ENCODE peak calls at places on chromosome 22, in eight cellular contexts. O is AG09319; I is stimulated activated CD8-positive, alpha-beta memory T cell treated with anti-CD3 and anti-CD28 coated beads, Interleukin-7, amount 100 ng/mL, for 24 hours; S is mucosa of descending colon; Q is activated CD8-positive, alpha-beta memory T cell treated with anti-CD3 and anti-CD28 coated beads, Interleukin-2, amount 50 U/mL, for 48 hours; V is T1000; K is stimulated activated CD4-positive, alpha-beta T cell treated with anti-CD3 and anti-CD28 coated beads, Interleukin-2, amount 100 ng/mL, for 48 hours; F is NCI-H510A treated with DMSO at 0.1 percent for 48 hours. L is an unnamed sample.
A peak's percentile ranks its signal among the peaks of the same experiment; 100 is the strongest.

GRCh38 chr22:50191041-50191740 is 5.5 kb downstream of the TRABD start:
- DNase-seq in O (no peak), I (peak; percentile 49), S (peak; percentile 51), Q (peak; percentile 82), V (no peak), K (peak; percentile 45), F (no peak), L (no peak)

GRCh38 chr22:17430298-17430900 is 61.1 kb downstream of the CECR2 start:
- DNase-seq in O (no peak), I (no peak), S (no peak), Q (no peak), V (no peak), K (no peak), F (no peak), L (no peak)

GRCh38 chr22:29713156-29713715 is 6.6 kb upstream of the CABP7 start:
- DNase-seq in O (no peak), I (no peak), S (no peak), Q (no peak), V (no peak), K (no peak), F (no peak), L (no peak)

GRCh38 chr22:41925783-41926460 is 684 bp downstream of the TNFRSF13C start:
- DNase-seq in O (no peak), I (no peak), S (peak; percentile 89), Q (peak; percentile 90), V (peak; percentile 46), K (peak; percentile 74), F (no peak), L (no peak)

GRCh38 chr22:37501610-37502341 is 15.6 kb upstream of the MFNG start:
- DNase-seq in O (peak; percentile 49), I (no peak), S (peak; percentile 90), Q (no peak), V (no peak), K (no peak), F (peak; percentile 33), L (peak; percentile 68)

GRCh38 chr22:37328017-37328416 is 45.7 kb downstream of the CYTH4 start:
- DNase-seq in O (no peak), I (no peak), S (no peak), Q (no peak), V (peak; percentile 58), K (no peak), F (no peak), L (no peak)

GRCh38 chr22:39090426-39091064 is 6.5 kb upstream of the APOBEC3H start:
- DNase-seq in O (no peak), I (peak; percentile 56), S (peak; percentile 68), Q (peak; percentile 89), V (no peak), K (peak; percentile 65), F (no peak), L (no peak)

GRCh38 chr22:43514476-43515157 is 102.8 kb downstream of the MPPED1 start:
- DNase-seq in O (no peak), I (no peak), S (no peak), Q (no peak), V (no peak), K (no peak), F (no peak), L (no peak)

GRCh38 chr22:44891791-44892190 is 118.0 kb downstream of the PHF21B start:
- DNase-seq in O (no peak), I (no peak), S (no peak), Q (peak; percentile 42), V (no peak), K (no peak), F (no peak), L (no peak)

GRCh38 chr22:33874206-33874605 is 46.1 kb downstream of the LARGE1 start:
- DNase-seq in O (no peak), I (no peak), S (no peak), Q (no peak), V (no peak), K (no peak), F (no peak), L (no peak)

GRCh38 chr22:33883961-33884808 is 36.1 kb downstream of the LARGE1 start:
- DNase-seq in O (no peak), I (no peak), S (no peak), Q (no peak), V (no peak), K (no peak), F (no peak), L (no peak)

GRCh38 chr22:43331064-43331435 is 12.1 kb downstream of the SCUBE1 start:
- DNase-seq in O (no peak), I (no peak), S (no peak), Q (no peak), V (no peak), K (no peak), F (no peak), L (no peak)

GRCh38 chr22:27515091-27515523 is 286.4 kb downstream of the MN1 start:
- DNase-seq in O (no peak), I (no peak), S (no peak), Q (no peak), V (no peak), K (no peak), F (no peak), L (no peak)

GRCh38 chr22:42269407-42270177 is 861 bp downstream of the TCF20 start:
- DNase-seq in O (no peak), I (peak; percentile 24), S (peak; percentile 88), Q (peak; percentile 86), V (peak; percentile 16), K (peak; percentile 51), F (peak; percentile 26), L (no peak)

GRCh38 chr22:26894766-26895485 is 237.5 kb downstream of the MIAT start:
- DNase-seq in O (peak; percentile 84), I (no peak), S (no peak), Q (peak; percentile 8), V (peak; percentile 37), K (no peak), F (peak; percentile 74), L (peak; percentile 36)

L was measured in pulmonary artery endothelial cell.